ENCODE peak calls at places on chromosomes 12 and 14, in seven cellular contexts. E is MCF 10A, Y is neural crest cell, U is fibroblast of lung, V is omental fat pad, P is H9, T is tibial artery. K is an unnamed sample.

GRCh38 chr12:27236498-27236897 is 7.6 kb upstream of the STK38L start:
- DNase-seq in E (no peak), Y (no peak), U (peak; percentile 30), V (no peak), P (no peak), T (no peak), K (no peak)

GRCh38 chr14:36505193-36505815 is 14.7 kb downstream of the NKX2-1 start:
- DNase-seq in E (no peak), Y (no peak), U (no peak), V (no peak), P (peak; percentile 64), T (no peak), K (no peak)

GRCh38 chr14:59936145-59936544 is 16.2 kb downstream of the LRRC9 start:
- DNase-seq in E (no peak), Y (no peak), U (no peak), V (no peak), P (no peak), T (no peak), K (no peak)

GRCh38 chr12:124917135-124917840 is 2.8 kb upstream of the UBC start:
- DNase-seq in E (peak; percentile 100), Y (peak; percentile 78), U (peak; percentile 100), V (peak; percentile 76), P (peak; percentile 100), T (peak; percentile 100), K (peak; percentile 98)

GRCh38 chr12:7642876-7643309 is 22.8 kb downstream of the APOBEC1 start:
- DNase-seq in E (peak; percentile 60), Y (peak; percentile 14), U (peak; percentile 1), V (no peak), P (no peak), T (no peak), K (no peak)

GRCh38 chr12:15540469-15540872 is 218.2 kb downstream of the PTPRO start:
- DNase-seq in E (peak; percentile 12), Y (no peak), U (peak; percentile 82), V (no peak), P (no peak), T (no peak), K (no peak)

GRCh38 chr12:57654042-57654441 is 21.0 kb upstream of the B4GALNT1 start:
- DNase-seq in E (no peak), Y (no peak), U (no peak), V (no peak), P (no peak), T (no peak), K (no peak)

GRCh38 chr12:122790393-122791075 is 16.2 kb downstream of the CCDC62 start:
- DNase-seq in E (peak; percentile 28), Y (no peak), U (peak; percentile 56), V (no peak), P (peak; percentile 54), T (no peak), K (no peak)

GRCh38 chr12:47576256-47576655 is 129.6 kb downstream of the RPAP3 start:
- DNase-seq in E (no peak), Y (peak; percentile 20), U (no peak), V (no peak), P (no peak), T (no peak), K (no peak)

GRCh38 chr12:113056631-113057488 is at the start of gene DTX1:
- DNase-seq in E (no peak), Y (no peak), U (peak; percentile 3), V (no peak), P (no peak), T (no peak), K (peak; percentile 80)

GRCh38 chr14:100304825-100305445 is 1.3 kb downstream of the SLC25A29 start:
- DNase-seq in E (peak; percentile 46), Y (no peak), U (peak; percentile 49), V (no peak), P (peak; percentile 83), T (no peak), K (no peak)

GRCh38 chr14:72920008-72920407 is 6.3 kb upstream of the DCAF4 start:
- DNase-seq in E (no peak), Y (no peak), U (no peak), V (no peak), P (no peak), T (no peak), K (no peak)
- TF ChIP-seq CTCF in E (no peak), Y (peak; percentile 31), U (no peak), V (no peak), P (peak; percentile 63), T (no peak), K (peak; percentile 23)

GRCh38 chr14:69398818-69399210 is 322 bp downstream of the SLC39A9 start:
- DNase-seq in E (peak; percentile 9), Y (no peak), U (no peak), V (no peak), P (no peak), T (no peak), K (no peak)

GRCh38 chr14:69399750-69400149 is 1.3 kb downstream of the SLC39A9 start:
- DNase-seq in E (no peak), Y (no peak), U (no peak), V (no peak), P (no peak), T (no peak), K (no peak)

GRCh38 chr14:69400154-69400553 is 1.7 kb downstream of the SLC39A9 start:
- DNase-seq in E (no peak), Y (no peak), U (no peak), V (no peak), P (no peak), T (no peak), K (no peak)

GRCh38 chr14:69395929-69396328 is 2.2 kb downstream of the ERH start:
- DNase-seq in E (no peak), Y (no peak), U (no peak), V (no peak), P (no peak), T (no peak), K (no peak)

DNA sequence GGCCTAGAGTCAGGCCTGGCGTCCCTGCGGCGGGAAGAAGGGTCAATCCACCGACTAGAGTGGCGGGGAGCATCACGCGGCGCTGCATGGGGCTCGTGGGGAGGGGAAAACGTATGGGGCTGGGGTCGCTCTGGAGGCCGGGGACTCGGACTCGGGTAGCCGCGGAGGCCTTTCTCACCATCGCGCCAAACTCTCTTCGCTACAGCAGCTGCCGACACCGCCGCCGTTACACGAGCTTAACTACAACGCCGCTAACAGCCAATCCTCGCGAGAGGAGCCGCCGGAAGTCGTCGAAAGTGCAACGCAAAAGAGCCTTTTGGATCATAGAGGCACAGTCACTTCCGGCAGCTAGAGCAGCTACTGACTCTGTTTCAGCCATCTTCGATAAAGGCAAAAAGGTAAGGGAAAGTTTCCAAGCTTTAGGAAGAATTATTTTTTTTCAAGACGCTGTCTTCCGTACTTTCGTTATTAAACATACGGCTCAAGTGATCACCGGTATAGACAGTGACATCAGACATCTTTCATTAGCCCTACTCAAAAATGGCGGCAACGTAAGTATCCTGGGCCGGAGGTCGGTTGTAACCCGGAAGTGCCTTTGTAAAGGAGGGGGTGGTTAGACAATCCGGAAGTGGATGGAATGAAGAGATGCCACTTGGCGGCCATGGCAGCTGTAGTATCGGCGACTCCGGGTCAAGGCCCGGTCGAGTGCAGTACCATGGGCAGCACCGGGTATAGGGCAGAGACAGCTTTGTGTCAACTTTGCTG is at the start of the genes ERH and SLC39A9:
- DNase-seq in E (peak; percentile 97), Y (peak; percentile 82), U (peak; percentile 96), V (peak; percentile 95), P (peak; percentile 96), T (peak; percentile 97), K (peak; percentile 96)
- TF ChIP-seq CTCF in E (no peak), Y (no peak), U (no peak), V (no peak), P (no peak), T (no peak), K (no peak)

GRCh38 chr12:11893998-11894397 is 176.7 kb upstream of the BCL2L14 start:
- DNase-seq in E (no peak), Y (no peak), U (no peak), V (no peak), P (no peak), T (no peak), K (no peak)

GRCh38 chr12:11894890-11895289 is 175.8 kb upstream of the BCL2L14 start:
- DNase-seq in E (no peak), Y (no peak), U (no peak), V (no peak), P (no peak), T (no peak), K (no peak)

GRCh38 chr12:11895421-11896064 is 175.2 kb upstream of the BCL2L14 start:
- DNase-seq in E (no peak), Y (no peak), U (no peak), V (no peak), P (no peak), T (no peak), K (no peak)

GRCh38 chr12:11891350-11892064 is 179.2 kb upstream of the BCL2L14 start:
- DNase-seq in E (no peak), Y (no peak), U (no peak), V (no peak), P (no peak), T (peak; percentile 72), K (no peak)

GRCh38 chr12:11892065-11892391 is 178.7 kb upstream of the BCL2L14 start:
- DNase-seq in E (no peak), Y (no peak), U (no peak), V (no peak), P (no peak), T (no peak), K (no peak)
- TF ChIP-seq CTCF in E (peak; percentile 28), Y (peak; percentile 55), U (peak; percentile 26), V (no peak), P (peak; percentile 57), T (no peak), K (peak; percentile 66)

GRCh38 chr12:53046655-53047220 is 3.1 kb upstream of the TNS2 start:
- DNase-seq in E (peak; percentile 67), Y (peak; percentile 53), U (peak; percentile 92), V (no peak), P (peak; percentile 72), T (peak; percentile 97), K (peak; percentile 94)
- TF ChIP-seq CTCF in E (no peak), Y (no peak), U (no peak), V (no peak), P (no peak), T (no peak), K (no peak)

GRCh38 chr12:128009108-128009507 is 257.9 kb upstream of the TMEM132C start:
- DNase-seq in E (no peak), Y (no peak), U (no peak), V (no peak), P (peak; percentile 77), T (no peak), K (no peak)

GRCh38 chr12:128007250-128007649 is 259.7 kb upstream of the TMEM132C start:
- DNase-seq in E (no peak), Y (no peak), U (no peak), V (no peak), P (no peak), T (no peak), K (no peak)

GRCh38 chr12:128012110-128012509 is 254.9 kb upstream of the TMEM132C start:
- DNase-seq in E (no peak), Y (no peak), U (no peak), V (no peak), P (no peak), T (no peak), K (no peak)

GRCh38 chr12:128008341-128008740 is 258.6 kb upstream of the TMEM132C start:
- DNase-seq in E (no peak), Y (no peak), U (peak; percentile 87), V (no peak), P (no peak), T (no peak), K (no peak)
- TF ChIP-seq CTCF in E (no peak), Y (no peak), U (no peak), V (no peak), P (no peak), T (no peak), K (no peak)

GRCh38 chr12:41277019-41277770 is 89.1 kb downstream of the PDZRN4 start:
- DNase-seq in E (peak; percentile 52), Y (peak; percentile 28), U (peak; percentile 39), V (no peak), P (no peak), T (no peak), K (no peak)
- TF ChIP-seq CTCF in E (peak; percentile 57), Y (peak; percentile 89), U (peak; percentile 67), V (no peak), P (peak; percentile 82), T (peak; percentile 55), K (peak; percentile 94)

K was measured in chondrocyte.